ENCODE peak calls at places on chromosomes 5 and 9, in six cellular contexts. L is stomach, I is ovary, W is sigmoid colon, U is A549, A is upper lobe of left lung. Z is an unnamed sample.

GRCh38 chr9:130523921-130524320 is 55.5 kb upstream of the FUBP3 start:
- DNase-seq in L (no peak), I (no peak), W (no peak), U (no peak), A (no peak), Z (no peak)

GRCh38 chr5:50667653-50668403 is 1.4 kb downstream of the PARP8 start:
- DNase-seq in L (peak), I (peak), W (peak), U (no peak), A (peak), Z (peak)

GRCh38 chr5:5182508-5183191 is 42.5 kb downstream of the ADAMTS16 start:
- DNase-seq in L (no peak), I (no peak), W (no peak), U (no peak), A (no peak), Z (no peak)

GRCh38 chr5:140734354-140734753 is 34.1 kb downstream of the ZMAT2 start:
- DNase-seq in L (no peak), I (no peak), W (no peak), U (peak), A (no peak), Z (no peak)

GRCh38 chr9:19460258-19460657 is 51.4 kb downstream of the ACER2 start:
- DNase-seq in L (no peak), I (no peak), W (no peak), U (no peak), A (no peak), Z (no peak)

GRCh38 chr9:530681-531080 is 310.8 kb upstream of the DMRT1 start:
- DNase-seq in L (no peak), I (no peak), W (no peak), U (peak), A (no peak), Z (no peak)

GRCh38 chr9:96344458-96345180 is 38.9 kb downstream of the SLC35D2 start:
- DNase-seq in L (no peak), I (peak), W (peak), U (peak), A (no peak), Z (peak)

GRCh38 chr5:55982957-55983381 is 11.8 kb downstream of the IL6ST start:
- DNase-seq in L (peak), I (no peak), W (no peak), U (peak), A (no peak), Z (no peak)

GRCh38 chr5:31113101-31113500 is 80.4 kb upstream of the CDH6 start:
- DNase-seq in L (no peak), I (no peak), W (no peak), U (no peak), A (no peak), Z (no peak)

GRCh38 chr5:143318270-143318669 is 85.2 kb downstream of the NR3C1 start:
- DNase-seq in L (no peak), I (no peak), W (no peak), U (no peak), A (no peak), Z (no peak)

GRCh38 chr5:126920291-126920690 is 110.1 kb downstream of the MARCHF3 start:
- DNase-seq in L (no peak), I (no peak), W (no peak), U (no peak), A (no peak), Z (no peak)

GRCh38 chr5:168600409-168600808 is 21.2 kb upstream of the PANK3 start:
- DNase-seq in L (peak), I (no peak), W (no peak), U (no peak), A (no peak), Z (no peak)

GRCh38 chr5:5671823-5672222 is 249.3 kb downstream of the ICE1 start:
- DNase-seq in L (no peak), I (no peak), W (no peak), U (no peak), A (no peak), Z (no peak)

GRCh38 chr9:1434082-1434481 is 383.9 kb downstream of the DMRT2 start:
- DNase-seq in L (no peak), I (no peak), W (no peak), U (no peak), A (no peak), Z (no peak)

GRCh38 chr5:84403773-84404172 is 19.1 kb upstream of the EDIL3 start:
- DNase-seq in L (no peak), I (no peak), W (no peak), U (no peak), A (no peak), Z (no peak)

GRCh38 chr5:164202338-164202737 is 696.9 kb downstream of the MAT2B start:
- DNase-seq in L (no peak), I (no peak), W (no peak), U (no peak), A (no peak), Z (no peak)

GRCh38 chr9:394347-395052 is 179.8 kb downstream of the DOCK8 start:
- DNase-seq in L (no peak), I (no peak), W (no peak), U (no peak), A (no peak), Z (no peak)

GRCh38 chr5:32539981-32540380 is 45.4 kb upstream of the SUB1 start:
- DNase-seq in L (no peak), I (no peak), W (no peak), U (no peak), A (no peak), Z (no peak)

GRCh38 chr5:159003045-159004030 is 96.4 kb downstream of the EBF1 start:
- DNase-seq in L (no peak), I (no peak), W (no peak), U (peak), A (no peak), Z (no peak)

GRCh38 chr9:72477862-72478564 is 43.4 kb upstream of the TMC1 start:
- DNase-seq in L (peak), I (no peak), W (no peak), U (peak), A (no peak), Z (no peak)

GRCh38 chr5:138180183-138180782 is 1.4 kb downstream of the KIF20A start:
- DNase-seq in L (no peak), I (no peak), W (no peak), U (peak), A (no peak), Z (no peak)

GRCh38 chr5:7789567-7789966 is 61.4 kb downstream of the CFAP90 start:
- DNase-seq in L (no peak), I (no peak), W (no peak), U (no peak), A (peak), Z (no peak)

GRCh38 chr9:75664597-75664996 is 225.9 kb upstream of the PCSK5 start:
- DNase-seq in L (no peak), I (no peak), W (no peak), U (no peak), A (no peak), Z (no peak)

GRCh38 chr9:129131300-129132145 is 20.3 kb downstream of the PTPA start:
- DNase-seq in L (peak), I (peak), W (peak), U (peak), A (peak), Z (peak)

GRCh38 chr5:16567365-16567764 is 49.4 kb downstream of the RETREG1 start:
- DNase-seq in L (no peak), I (no peak), W (no peak), U (no peak), A (no peak), Z (no peak)

GRCh38 chr5:174903333-174903732 is 179.0 kb downstream of the MSX2 start:
- DNase-seq in L (no peak), I (no peak), W (no peak), U (peak), A (no peak), Z (no peak)

GRCh38 chr5:141940695-141941271 is 17.1 kb downstream of the DELE1 start:
- DNase-seq in L (no peak), I (no peak), W (no peak), U (no peak), A (no peak), Z (no peak)

GRCh38 chr5:5430136-5430535 is 7.7 kb downstream of the ICE1 start:
- DNase-seq in L (no peak), I (no peak), W (no peak), U (no peak), A (no peak), Z (no peak)

GRCh38 chr5:55231476-55232193 is 1.8 kb downstream of the CCNO start:
- DNase-seq in L (no peak), I (no peak), W (no peak), U (no peak), A (peak), Z (no peak)

GRCh38 chr5:64147379-64147778 is 18.3 kb upstream of the RNF180 start:
- DNase-seq in L (no peak), I (no peak), W (no peak), U (no peak), A (no peak), Z (no peak)

GRCh38 chr5:62650197-62650596 is 71.6 kb downstream of the LRRC70 start:
- DNase-seq in L (no peak), I (no peak), W (no peak), U (no peak), A (no peak), Z (no peak)

GRCh38 chr9:98097836-98098235 is 21.2 kb downstream of the TRIM14 start:
- DNase-seq in L (no peak), I (no peak), W (no peak), U (no peak), A (no peak), Z (peak)

GRCh38 chr5:172451771-172452197 is 2.5 kb downstream of the SH3PXD2B start:
- DNase-seq in L (peak), I (no peak), W (peak), U (peak), A (no peak), Z (no peak)

GRCh38 chr9:136241540-136241939 is 4.1 kb downstream of the QSOX2 start:
- DNase-seq in L (no peak), I (no peak), W (no peak), U (no peak), A (peak), Z (no peak)

GRCh38 chr5:179607449-179607931 is 16.0 kb downstream of the HNRNPH1 start:
- DNase-seq in L (no peak), I (no peak), W (peak), U (no peak), A (no peak), Z (peak)

GRCh38 chr9:86034863-86035734 is 64.3 kb downstream of the GOLM1 start:
- DNase-seq in L (peak), I (no peak), W (no peak), U (peak), A (peak), Z (no peak)

GRCh38 chr5:140223567-140223966 is 48.6 kb downstream of the CYSTM1 start:
- DNase-seq in L (no peak), I (no peak), W (no peak), U (no peak), A (no peak), Z (no peak)

DNA sequence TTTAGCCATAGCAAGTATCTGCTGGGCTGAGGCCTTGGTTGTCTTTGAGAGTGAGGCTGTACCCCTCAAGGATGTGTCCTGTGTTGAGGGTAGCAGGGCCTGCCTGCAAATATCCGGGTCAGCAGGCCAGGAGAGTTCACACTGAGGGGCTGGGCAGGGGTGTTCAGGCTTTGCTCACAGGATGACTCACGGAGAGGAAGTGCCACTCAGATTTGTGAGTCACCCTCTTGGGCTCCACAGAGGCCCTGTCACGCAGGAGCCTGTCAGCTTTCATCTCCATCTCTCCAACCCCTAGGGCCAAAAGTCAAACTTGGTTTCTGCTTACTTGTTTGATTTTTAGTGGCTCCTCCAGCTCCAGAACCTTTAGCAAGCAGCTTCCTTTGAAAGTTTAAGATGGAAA is 211.5 kb downstream of the SEC61B start:
- DNase-seq in L (no peak), I (no peak), W (no peak), U (peak), A (no peak), Z (no peak)
- TF ChIP-seq EP300 in L (no peak), I (no peak), W (no peak), U (no peak), A (peak), Z (no peak)

GRCh38 chr9:107751522-107752235 is 262.1 kb upstream of the KLF4 start:
- DNase-seq in L (peak), I (peak), W (no peak), U (peak), A (no peak), Z (no peak)
- TF ChIP-seq EP300 in L (no peak), I (no peak), W (no peak), U (peak), A (no peak), Z (no peak)

DNA sequence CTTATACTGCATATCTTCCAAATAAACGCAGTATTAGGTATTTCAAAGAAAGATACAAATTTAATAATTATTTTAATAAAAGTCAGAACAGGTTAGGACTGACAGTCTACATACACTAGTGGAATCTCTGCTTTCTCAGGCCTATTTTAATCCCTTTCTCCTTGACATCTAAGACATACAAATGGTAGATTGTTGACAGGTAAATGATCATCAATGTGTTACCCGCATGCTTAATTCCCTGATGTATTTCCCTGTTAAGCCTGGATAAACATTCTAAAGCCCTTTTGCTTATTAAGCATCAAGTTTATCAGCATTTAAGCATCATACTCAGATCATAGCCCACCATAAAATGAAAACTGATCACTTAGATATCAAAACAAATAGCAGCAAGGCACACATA is 576.7 kb downstream of the PTPRD start:
- DNase-seq in L (no peak), I (no peak), W (no peak), U (no peak), A (no peak), Z (no peak)
- TF ChIP-seq EP300 in L (no peak), I (no peak), W (no peak), U (no peak), A (no peak), Z (no peak)

GRCh38 chr5:131607903-131608540 is 27.0 kb downstream of the RAPGEF6 start:
- DNase-seq in L (no peak), I (no peak), W (no peak), U (no peak), A (no peak), Z (no peak)

GRCh38 chr5:131610198-131611063 is 24.6 kb downstream of the RAPGEF6 start:
- DNase-seq in L (no peak), I (no peak), W (no peak), U (peak), A (no peak), Z (no peak)

GRCh38 chr5:131608597-131608996 is 26.4 kb downstream of the RAPGEF6 start:
- DNase-seq in L (no peak), I (no peak), W (no peak), U (no peak), A (no peak), Z (no peak)

GRCh38 chr5:131611064-131611381 is 24.0 kb downstream of the RAPGEF6 start:
- DNase-seq in L (no peak), I (no peak), W (no peak), U (no peak), A (no peak), Z (no peak)

GRCh38 chr5:131609774-131610173 is 25.3 kb downstream of the RAPGEF6 start:
- DNase-seq in L (no peak), I (no peak), W (no peak), U (no peak), A (no peak), Z (no peak)
- TF ChIP-seq EP300 in L (no peak), I (no peak), W (no peak), U (no peak), A (no peak), Z (no peak)

GRCh38 chr9:124852121-124852828 is 985 bp upstream of the WDR38 start:
- DNase-seq in L (no peak), I (peak), W (no peak), U (no peak), A (no peak), Z (no peak)

GRCh38 chr9:124853605-124854143 is 414 bp downstream of the WDR38 start:
- DNase-seq in L (no peak), I (peak), W (no peak), U (no peak), A (no peak), Z (no peak)

GRCh38 chr9:124854822-124855221 is 1.6 kb downstream of the WDR38 start:
- DNase-seq in L (no peak), I (no peak), W (no peak), U (no peak), A (no peak), Z (no peak)

GRCh38 chr9:124854161-124854560 is 901 bp downstream of the WDR38 start:
- DNase-seq in L (no peak), I (peak), W (no peak), U (no peak), A (peak), Z (no peak)

GRCh38 chr9:124852829-124853531 is at the start of gene WDR38:
- DNase-seq in L (peak), I (peak), W (peak), U (peak), A (peak), Z (peak)
- TF ChIP-seq EP300 in L (no peak), I (no peak), W (no peak), U (no peak), A (no peak), Z (no peak)

DNA sequence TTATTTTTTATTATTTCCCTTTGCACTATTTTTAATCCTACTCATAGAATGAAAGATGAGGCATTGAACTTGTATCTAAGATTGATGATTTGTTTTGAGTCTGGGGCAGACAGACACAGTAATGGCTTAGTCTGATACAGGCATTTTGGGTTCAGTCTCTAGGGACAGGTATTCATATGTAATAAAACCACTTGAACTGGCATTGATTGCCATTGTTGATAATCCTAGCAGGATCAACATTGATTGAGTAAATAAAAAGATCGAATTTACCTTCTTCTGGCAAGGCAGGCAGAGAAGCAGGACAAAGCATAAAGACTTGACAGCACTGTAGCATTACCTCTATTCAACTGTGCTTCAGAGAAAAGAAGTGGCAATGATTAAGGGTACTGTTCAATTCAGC is 144.3 kb downstream of the COMMD10 start:
- DNase-seq in L (no peak), I (no peak), W (no peak), U (no peak), A (no peak), Z (no peak)
- TF ChIP-seq EP300 in L (no peak), I (no peak), W (no peak), U (no peak), A (no peak), Z (no peak)

GRCh38 chr9:31776471-31776870 is 608.0 kb upstream of the ACO1 start:
- DNase-seq in L (peak), I (no peak), W (no peak), U (no peak), A (no peak), Z (no peak)
- TF ChIP-seq EP300 in L (no peak), I (no peak), W (no peak), U (no peak), A (peak), Z (no peak)

DNA sequence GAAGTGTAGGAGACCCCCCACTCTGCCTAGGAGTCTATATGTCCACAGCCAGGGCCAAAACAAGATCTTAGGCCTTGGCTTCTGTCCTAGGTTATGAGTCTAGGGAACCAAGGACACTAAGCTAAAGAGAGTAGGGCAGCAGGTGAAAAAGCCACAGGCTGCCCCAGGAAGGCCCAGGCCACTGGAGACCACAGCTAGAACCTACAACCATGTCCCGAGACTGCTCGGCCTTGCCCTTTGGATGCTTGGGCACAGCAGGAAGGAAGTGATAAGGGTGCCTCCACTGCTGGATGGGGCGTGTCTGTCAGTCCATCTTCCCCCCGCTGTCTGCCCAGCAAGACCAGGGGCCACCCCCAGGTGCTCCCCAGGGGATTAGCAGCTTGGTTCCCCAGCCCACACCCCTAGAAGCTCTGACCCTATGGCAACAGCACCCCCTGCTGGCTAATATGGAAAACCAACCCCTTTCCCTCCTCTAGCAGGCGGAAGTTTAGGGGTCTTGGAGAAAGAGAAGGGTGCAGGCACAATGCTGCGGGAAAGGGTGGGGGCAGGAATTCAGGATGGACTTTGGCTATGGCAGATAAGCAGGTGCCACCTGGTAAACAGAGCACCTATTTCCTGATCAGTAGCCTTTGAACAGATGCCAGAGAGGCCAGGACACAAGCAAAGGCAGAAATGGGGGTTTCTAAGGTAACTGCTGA is 10.5 kb upstream of the IRF1 start:
- DNase-seq in L (peak), I (peak), W (peak), U (peak), A (peak), Z (peak)
- TF ChIP-seq EP300 in L (no peak), I (no peak), W (no peak), U (no peak), A (no peak), Z (no peak)

Z was measured in suprapubic skin.